ENCODE peak calls at places on chromosomes 16 and 17, in eight cellular contexts. V is cardiac fibroblast; Z is body of pancreas; O is endodermal cell; H is Peyer's patch; L is heart left ventricle; F is CD8-positive, alpha-beta T cell; Y is fibroblast of villous mesenchyme. S is an unnamed sample.

GRCh38 chr16:70523621-70524405 is at the start of gene SF3B3:
- DNase-seq in V (no peak), Z (peak; percentile 70), O (peak; percentile 82), H (peak; percentile 87), L (peak; percentile 74), F (peak; percentile 57), Y (peak; percentile 48), S (no peak)

GRCh38 chr16:18841833-18842525 is 40.6 kb upstream of the ARL6IP1 start:
- DNase-seq in V (no peak), Z (no peak), O (no peak), H (no peak), L (no peak), F (no peak), Y (no peak), S (no peak)

GRCh38 chr17:29089601-29090044 is 46.7 kb downstream of the PIPOX start:
- DNase-seq in V (no peak), Z (no peak), O (no peak), H (no peak), L (no peak), F (no peak), Y (no peak), S (no peak)

GRCh38 chr16:77359065-77359502 is 75.8 kb downstream of the ADAMTS18 start:
- DNase-seq in V (no peak), Z (no peak), O (no peak), H (no peak), L (no peak), F (no peak), Y (no peak), S (no peak)

GRCh38 chr16:49158029-49158642 is 123.5 kb downstream of the CBLN1 start:
- DNase-seq in V (peak; percentile 1), Z (no peak), O (peak; percentile 87), H (no peak), L (peak; percentile 25), F (no peak), Y (peak; percentile 6), S (no peak)

GRCh38 chr17:30243568-30243967 is 8.1 kb upstream of the SLC6A4 start:
- DNase-seq in V (no peak), Z (no peak), O (no peak), H (no peak), L (no peak), F (no peak), Y (no peak), S (no peak)

GRCh38 chr17:48484256-48484655 is 46.6 kb downstream of the HOXB1 start:
- DNase-seq in V (peak; percentile 20), Z (no peak), O (no peak), H (no peak), L (no peak), F (no peak), Y (peak; percentile 24), S (no peak)

GRCh38 chr17:47802341-47803022 is 19.1 kb downstream of the OSBPL7 start:
- DNase-seq in V (peak; percentile 59), Z (peak; percentile 53), O (peak; percentile 92), H (peak; percentile 74), L (no peak), F (peak; percentile 27), Y (peak; percentile 48), S (peak; percentile 2)

GRCh38 chr17:82941021-82942001 is 101.5 kb upstream of the ZNF750 start:
- DNase-seq in V (no peak), Z (no peak), O (no peak), H (peak; percentile 40), L (peak; percentile 13), F (no peak), Y (no peak), S (no peak)

DNA sequence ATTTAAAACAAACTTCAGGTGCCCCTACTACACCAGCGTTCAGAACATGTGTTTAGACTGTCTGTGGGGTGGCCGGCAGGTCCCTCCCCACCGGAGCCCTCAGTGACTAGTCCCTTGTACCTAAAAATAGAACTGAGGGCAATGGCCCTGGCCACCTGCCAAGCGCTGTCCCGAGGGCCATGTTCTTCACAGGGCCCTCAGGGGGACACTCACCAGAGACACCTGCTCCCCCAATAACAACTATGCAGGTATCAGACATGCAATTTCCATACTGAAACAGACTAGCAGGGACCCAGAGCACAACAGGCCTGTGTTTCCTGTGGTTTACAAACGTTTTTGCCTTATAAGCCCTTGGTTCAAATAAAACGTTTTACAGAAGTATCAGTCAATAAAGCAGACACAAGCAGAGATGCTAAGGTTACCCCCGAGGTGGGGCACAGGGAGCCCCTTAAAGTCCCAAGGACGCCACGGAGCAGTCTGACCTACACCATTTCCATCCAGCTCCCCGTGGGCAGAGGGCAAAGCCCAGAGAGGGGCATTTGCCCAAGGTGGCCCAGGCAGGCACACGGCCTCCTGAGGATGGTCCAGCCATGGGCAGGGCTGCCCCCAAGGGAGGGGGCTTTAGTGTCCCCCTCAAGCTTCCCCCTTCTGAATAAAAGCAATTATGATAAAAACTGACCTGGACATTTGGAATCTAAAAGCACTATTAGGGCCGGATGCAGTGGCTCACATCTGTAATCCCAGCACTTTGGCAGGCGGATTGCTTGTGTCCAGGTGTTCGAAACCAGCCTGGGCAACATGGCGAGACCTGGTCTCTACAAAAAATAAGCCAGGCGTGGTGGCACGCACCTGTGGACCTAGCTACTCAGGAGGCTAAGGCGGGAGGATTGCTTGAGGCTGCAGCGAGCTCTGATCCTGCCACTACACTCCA is 896 bp upstream of the MYLK3 start:
- DNase-seq in V (no peak), Z (no peak), O (peak; percentile 58), H (no peak), L (peak; percentile 82), F (no peak), Y (no peak), S (no peak)
- H3K4me3 ChIP-seq in V (no peak overlapping the region), Z (no peak overlapping the region), O (no peak overlapping the region), H (no peak overlapping the region), L (peak overlapping the region; percentile 64), F (no peak overlapping the region), Y (no peak overlapping the region), S (no peak overlapping the region)

GRCh38 chr16:30977502-30977901 is 7.5 kb upstream of the HSD3B7 start:
- DNase-seq in V (no peak), Z (no peak), O (peak; percentile 90), H (no peak), L (no peak), F (no peak), Y (no peak), S (no peak)
- TF ChIP-seq CTCF in V (peak; percentile 34), Z (no peak), O (peak; percentile 77), H (no peak), L (no peak), F (no peak), Y (peak; percentile 36), S (peak; percentile 46)

GRCh38 chr16:54236761-54237160 is 49.8 kb downstream of the IRX3 start:
- DNase-seq in V (peak; percentile 76), Z (no peak), O (no peak), H (no peak), L (no peak), F (no peak), Y (peak; percentile 30), S (peak; percentile 39)
- H3K4me3 ChIP-seq in V (no peak overlapping the region), Z (no peak overlapping the region), O (no peak overlapping the region), H (no peak overlapping the region), L (no peak overlapping the region), F (no peak overlapping the region), Y (no peak overlapping the region), S (no peak overlapping the region)

DNA sequence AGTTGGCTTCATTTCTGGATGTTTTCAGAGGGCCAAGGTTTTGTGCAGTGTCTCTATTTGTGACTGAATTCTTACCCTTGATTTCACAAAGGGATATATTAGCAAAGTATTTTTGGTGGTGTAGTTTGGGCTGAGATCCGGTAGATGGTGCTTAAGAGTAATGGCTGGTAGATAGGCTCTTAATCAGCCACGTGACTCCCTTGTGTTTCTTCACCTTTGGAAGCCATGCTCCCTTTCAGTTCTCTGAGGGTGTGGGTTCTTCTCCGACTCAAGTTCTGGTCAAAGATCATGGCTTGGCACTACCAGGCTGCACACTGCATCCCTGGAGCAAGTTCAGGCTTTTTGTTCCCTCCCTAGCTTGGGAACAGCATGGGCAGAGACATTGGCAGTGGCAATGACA is 887.3 kb downstream of the CDH8 start:
- DNase-seq in V (no peak), Z (no peak), O (peak; percentile 51), H (no peak), L (no peak), F (no peak), Y (no peak), S (no peak)
- TF ChIP-seq CTCF in V (no peak), Z (no peak), O (peak; percentile 60), H (no peak), L (no peak), F (no peak), Y (no peak), S (no peak)

GRCh38 chr17:40178660-40179059 is 1.4 kb downstream of the RAPGEFL1 start:
- DNase-seq in V (no peak), Z (no peak), O (no peak), H (no peak), L (no peak), F (no peak), Y (no peak), S (no peak)
- H3K4me3 ChIP-seq in V (no peak overlapping the region), Z (no peak overlapping the region), O (no peak overlapping the region), H (peak overlapping the region; percentile 74), L (no peak overlapping the region), F (no peak overlapping the region), Y (no peak overlapping the region), S (no peak overlapping the region)